ENCODE peak calls at places on chromosomes 13 and 19, in seven cellular contexts. H is fibroblast of lung, D is esophagus squamous epithelium, X is NT2/D1, T is GM23338, S is H9, Q is HCT116. N is an unnamed sample.

GRCh38 chr19:39858541-39858940 is 12.4 kb upstream of the FBL start:
- DNase-seq in H (peak; percentile 14), D (no peak), X (no peak), T (peak; percentile 85), S (peak; percentile 91), Q (no peak), N (no peak)

GRCh38 chr13:50365683-50366391 is 350.6 kb downstream of the KCNRG start:
- DNase-seq in H (peak; percentile 13), D (no peak), X (no peak), T (no peak), S (no peak), Q (no peak), N (no peak)

GRCh38 chr13:78638216-78638615 is 20.7 kb downstream of the OBI1 start:
- DNase-seq in H (peak; percentile 6), D (no peak), X (no peak), T (no peak), S (no peak), Q (no peak), N (no peak)

GRCh38 chr19:36267061-36267845 is 52.3 kb downstream of the ZNF146 start:
- DNase-seq in H (no peak), D (no peak), X (no peak), T (no peak), S (no peak), Q (no peak), N (no peak)

GRCh38 chr13:48629282-48629681 is 24.4 kb upstream of the CYSLTR2 start:
- DNase-seq in H (no peak), D (no peak), X (no peak), T (no peak), S (no peak), Q (no peak), N (no peak)

GRCh38 chr19:34513767-34514166 is 32.2 kb downstream of the WTIP start:
- DNase-seq in H (no peak), D (no peak), X (no peak), T (no peak), S (no peak), Q (no peak), N (no peak)

GRCh38 chr19:20423381-20424207 is 142.0 kb downstream of the ZNF737 start:
- DNase-seq in H (peak; percentile 71), D (no peak), X (no peak), T (peak; percentile 73), S (peak; percentile 34), Q (no peak), N (peak; percentile 80)

GRCh38 chr19:49983645-49984229 is 22.8 kb upstream of the SIGLEC11 start:
- DNase-seq in H (peak; percentile 7), D (no peak), X (peak; percentile 1), T (peak; percentile 80), S (peak; percentile 55), Q (peak; percentile 26), N (peak; percentile 74)

GRCh38 chr19:3398114-3398899 is 31.9 kb downstream of the NFIC start:
- DNase-seq in H (peak; percentile 40), D (no peak), X (no peak), T (peak; percentile 63), S (peak; percentile 51), Q (no peak), N (peak; percentile 81)

GRCh38 chr13:40083841-40084240 is 428.4 kb downstream of the COG6 start:
- DNase-seq in H (no peak), D (no peak), X (no peak), T (no peak), S (no peak), Q (no peak), N (peak; percentile 3)

DNA sequence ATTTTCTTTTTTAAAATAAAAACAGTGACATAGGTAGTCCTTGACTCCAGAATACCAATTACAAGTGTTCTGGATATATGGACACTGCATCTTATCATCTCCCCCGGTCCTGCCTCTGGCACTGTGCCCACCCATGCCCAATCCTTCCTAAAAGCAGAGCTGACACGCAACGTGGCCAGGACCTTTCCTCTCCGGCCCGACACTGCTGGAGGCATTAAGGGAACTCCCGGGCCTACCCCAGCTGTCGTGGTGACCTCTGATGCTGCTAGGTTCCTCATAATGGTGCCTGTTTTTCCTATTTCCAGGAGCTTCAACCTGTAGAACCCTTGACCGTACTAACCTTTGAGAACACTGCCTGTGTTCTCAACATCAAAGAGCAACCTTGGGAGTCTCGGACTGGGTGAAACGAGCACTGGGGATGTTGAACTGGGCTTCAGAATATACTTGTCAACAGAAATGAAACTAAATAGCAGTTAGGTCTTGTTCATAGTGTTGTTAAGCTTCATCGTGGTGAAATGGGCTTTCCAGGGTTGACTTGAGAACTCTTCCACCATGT is 13.9 kb upstream of the RNF113B start:
- DNase-seq in H (no peak), D (no peak), X (no peak), T (no peak), S (no peak), Q (no peak), N (no peak)
- H3K4me1 ChIP-seq in H (peaks cover 20% of the 10 kb centered on the region), D (no peaks in the 10 kb centered on the region), X (no peaks in the 10 kb centered on the region), T (peaks cover 25% of the 10 kb centered on the region), S (no peaks in the 10 kb centered on the region), Q (no peaks in the 10 kb centered on the region), N (no peaks in the 10 kb centered on the region)

GRCh38 chr13:29816715-29817114 is 33.7 kb downstream of the UBL3 start:
- DNase-seq in H (no peak), D (no peak), X (no peak), T (no peak), S (no peak), Q (no peak), N (no peak)

GRCh38 chr13:29817604-29818378 is 32.6 kb downstream of the UBL3 start:
- DNase-seq in H (peak; percentile 22), D (no peak), X (no peak), T (no peak), S (no peak), Q (no peak), N (no peak)

GRCh38 chr13:29815336-29815735 is 35.1 kb downstream of the UBL3 start:
- DNase-seq in H (no peak), D (no peak), X (no peak), T (no peak), S (no peak), Q (no peak), N (no peak)

GRCh38 chr13:29819157-29819556 is 31.3 kb downstream of the UBL3 start:
- DNase-seq in H (no peak), D (no peak), X (no peak), T (no peak), S (no peak), Q (no peak), N (no peak)
- H3K4me1 ChIP-seq in H (no peaks in the 10 kb centered on the region), D (peaks cover 14% of the 10 kb centered on the region), X (no peaks in the 10 kb centered on the region), T (peaks cover 16% of the 10 kb centered on the region), S (no peaks in the 10 kb centered on the region), Q (no peaks in the 10 kb centered on the region), N (no peaks in the 10 kb centered on the region)

GRCh38 chr13:110421061-110421460 is 114.0 kb downstream of the COL4A2 start:
- DNase-seq in H (peak; percentile 48), D (no peak), X (no peak), T (no peak), S (no peak), Q (no peak), N (no peak)

GRCh38 chr13:110418944-110419343 is 111.9 kb downstream of the COL4A2 start:
- DNase-seq in H (no peak), D (no peak), X (no peak), T (no peak), S (no peak), Q (no peak), N (no peak)

GRCh38 chr13:110419391-110419791 is 112.3 kb downstream of the COL4A2 start:
- DNase-seq in H (peak; percentile 95), D (no peak), X (no peak), T (no peak), S (no peak), Q (no peak), N (no peak)

GRCh38 chr13:110420626-110421025 is 113.5 kb downstream of the COL4A2 start:
- DNase-seq in H (no peak), D (no peak), X (no peak), T (no peak), S (no peak), Q (no peak), N (no peak)

GRCh38 chr13:110419946-110420345 is 112.9 kb downstream of the COL4A2 start:
- DNase-seq in H (no peak), D (no peak), X (no peak), T (no peak), S (no peak), Q (no peak), N (no peak)
- H3K4me1 ChIP-seq in H (peaks cover 40% of the 10 kb centered on the region), D (peaks cover 13% of the 10 kb centered on the region), X (no peaks in the 10 kb centered on the region), T (no peaks in the 10 kb centered on the region), S (no peaks in the 10 kb centered on the region), Q (no peaks in the 10 kb centered on the region), N (peaks cover 56% of the 10 kb centered on the region)

DNA sequence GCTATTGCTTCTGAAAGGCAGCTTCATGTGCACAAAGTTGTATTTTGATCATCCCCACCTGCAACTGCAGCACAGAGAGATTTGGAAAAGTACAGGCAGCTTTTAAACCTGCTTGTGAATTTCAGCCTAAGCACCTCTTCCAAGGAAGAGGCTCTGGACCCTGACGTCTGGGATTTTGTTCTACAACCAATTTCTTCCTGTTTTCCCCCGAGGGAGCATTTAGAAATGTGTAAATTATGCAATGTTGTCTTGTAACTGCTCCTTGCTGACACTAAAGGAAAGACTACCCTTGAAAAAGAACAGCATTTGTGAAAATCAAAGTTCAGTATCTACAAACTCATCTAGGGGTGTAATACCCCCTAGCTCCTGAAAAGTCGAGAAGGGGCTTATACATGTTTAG is 15.4 kb downstream of the MED26 start:
- DNase-seq in H (no peak), D (no peak), X (no peak), T (no peak), S (no peak), Q (no peak), N (no peak)
- H3K4me1 ChIP-seq in H (peaks cover 6% of the 10 kb centered on the region), D (peaks cover 12% of the 10 kb centered on the region), X (peaks cover 17% of the 10 kb centered on the region), T (peaks cover 6% of the 10 kb centered on the region), S (peaks cover 3% of the 10 kb centered on the region), Q (no peaks in the 10 kb centered on the region), N (peaks cover 4% of the 10 kb centered on the region)

GRCh38 chr19:58519087-58519354 is 589 bp downstream of the ZBTB45 start:
- DNase-seq in H (peak; percentile 72), D (no peak), X (no peak), T (peak; percentile 92), S (peak; percentile 80), Q (no peak), N (peak; percentile 78)

GRCh38 chr19:58518261-58519086 is 1.1 kb downstream of the ZBTB45 start:
- DNase-seq in H (no peak), D (no peak), X (no peak), T (no peak), S (peak; percentile 32), Q (no peak), N (no peak)

GRCh38 chr19:58519355-58520256 is at the start of gene ZBTB45:
- DNase-seq in H (peak; percentile 97), D (peak; percentile 71), X (peak; percentile 52), T (peak; percentile 97), S (peak; percentile 95), Q (peak; percentile 94), N (peak; percentile 70)

GRCh38 chr19:58522709-58523108 is 3.1 kb upstream of the ZBTB45 start:
- DNase-seq in H (no peak), D (no peak), X (no peak), T (no peak), S (peak; percentile 48), Q (no peak), N (no peak)

DNA sequence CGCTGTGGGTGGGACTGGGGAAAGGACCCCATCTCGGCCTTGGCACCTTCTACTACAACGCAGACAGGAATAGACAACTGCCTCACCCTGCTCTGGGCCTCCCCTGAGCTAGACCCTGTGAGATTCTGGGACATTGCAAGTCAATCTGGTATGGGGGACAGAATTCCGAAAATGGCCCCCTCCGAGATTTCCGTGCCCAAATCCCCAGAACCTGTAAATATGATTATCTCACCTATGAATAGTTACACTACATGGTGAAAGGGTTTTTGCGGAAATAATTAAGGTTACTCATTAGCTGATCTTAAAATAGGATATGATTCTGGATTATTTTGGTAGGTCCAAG is 618 bp upstream of the ZBTB45 start:
- DNase-seq in H (no peak), D (no peak), X (no peak), T (no peak), S (no peak), Q (no peak), N (no peak)
- H3K4me1 ChIP-seq in H (peaks cover 9% of the 10 kb centered on the region), D (peaks cover 23% of the 10 kb centered on the region), X (peaks cover 14% of the 10 kb centered on the region), T (peaks cover 32% of the 10 kb centered on the region), S (peaks cover 3% of the 10 kb centered on the region), Q (peaks cover 12% of the 10 kb centered on the region), N (peaks cover 28% of the 10 kb centered on the region)